ENCODE peak calls at places on chromosome 7, in nine cellular contexts. One of them, this sample, is unnamed.
A peak's percentile ranks its signal among the peaks of the same experiment; 100 is the strongest.

GRCh38 chr7:32870298-32870697 is 21.3 kb downstream of the KBTBD2 start:
- DNase-seq in GM12878: no peak
- DNase-seq in K562: no peak
- DNase-seq in adipocyte: no peak
- DNase-seq in BJ: no peak
- DNase-seq in MM.1S: no peak
- DNase-seq in endothelial cell of umbilical vein: no peak
- DNase-seq in bronchial epithelial cell: no peak
- DNase-seq in tibial nerve: no peak
- DNase-seq in this sample: no peak

GRCh38 chr7:131164025-131164899 is 163.4 kb upstream of the MKLN1 start:
- DNase-seq in GM12878: no peak
- DNase-seq in K562: no peak
- DNase-seq in adipocyte: peak; percentile 87
- DNase-seq in BJ: peak; percentile 88
- DNase-seq in MM.1S: no peak
- DNase-seq in endothelial cell of umbilical vein: peak; percentile 11
- DNase-seq in bronchial epithelial cell: peak; percentile 96
- DNase-seq in tibial nerve: no peak
- DNase-seq in this sample: peak; percentile 30

GRCh38 chr7:121313793-121314676 is 14.8 kb upstream of the WNT16 start:
- DNase-seq in GM12878: peak; percentile 50
- DNase-seq in K562: no peak
- DNase-seq in adipocyte: peak; percentile 73
- DNase-seq in BJ: peak; percentile 19
- DNase-seq in MM.1S: peak; percentile 88
- DNase-seq in endothelial cell of umbilical vein: no peak
- DNase-seq in bronchial epithelial cell: peak; percentile 18
- DNase-seq in tibial nerve: no peak
- DNase-seq in this sample: peak; percentile 25

GRCh38 chr7:107043916-107044346 is 574 bp upstream of the PRKAR2B start:
- DNase-seq in GM12878: no peak
- DNase-seq in K562: no peak
- DNase-seq in adipocyte: no peak
- DNase-seq in BJ: no peak
- DNase-seq in MM.1S: no peak
- DNase-seq in endothelial cell of umbilical vein: no peak
- DNase-seq in bronchial epithelial cell: no peak
- DNase-seq in tibial nerve: no peak
- DNase-seq in this sample: no peak

GRCh38 chr7:4837814-4838625 is 23.8 kb downstream of the PAPOLB start:
- DNase-seq in GM12878: no peak
- DNase-seq in K562: no peak
- DNase-seq in adipocyte: no peak
- DNase-seq in BJ: no peak
- DNase-seq in MM.1S: no peak
- DNase-seq in endothelial cell of umbilical vein: no peak
- DNase-seq in bronchial epithelial cell: no peak
- DNase-seq in tibial nerve: no peak
- DNase-seq in this sample: no peak

GRCh38 chr7:141674201-141674671 is 27.7 kb downstream of the DENND11 start:
- DNase-seq in GM12878: no peak
- DNase-seq in K562: no peak
- DNase-seq in adipocyte: no peak
- DNase-seq in BJ: no peak
- DNase-seq in MM.1S: no peak
- DNase-seq in endothelial cell of umbilical vein: peak; percentile 97
- DNase-seq in bronchial epithelial cell: peak; percentile 86
- DNase-seq in tibial nerve: no peak
- DNase-seq in this sample: no peak

GRCh38 chr7:98133181-98133580 is 26.5 kb downstream of the LMTK2 start:
- DNase-seq in GM12878: peak; percentile 63
- DNase-seq in K562: peak; percentile 80
- DNase-seq in adipocyte: no peak
- DNase-seq in BJ: no peak
- DNase-seq in MM.1S: peak; percentile 91
- DNase-seq in endothelial cell of umbilical vein: no peak
- DNase-seq in bronchial epithelial cell: peak; percentile 21
- DNase-seq in tibial nerve: no peak
- DNase-seq in this sample: no peak

GRCh38 chr7:344608-344994 is 54.6 kb downstream of the FOXL3 start:
- DNase-seq in GM12878: no peak
- DNase-seq in K562: no peak
- DNase-seq in adipocyte: no peak
- DNase-seq in BJ: no peak
- DNase-seq in MM.1S: no peak
- DNase-seq in endothelial cell of umbilical vein: no peak
- DNase-seq in bronchial epithelial cell: no peak
- DNase-seq in tibial nerve: no peak
- DNase-seq in this sample: no peak

GRCh38 chr7:20783716-20784310 is 2.9 kb downstream of the SP8 start:
- DNase-seq in GM12878: no peak
- DNase-seq in K562: no peak
- DNase-seq in adipocyte: peak; percentile 48
- DNase-seq in BJ: no peak
- DNase-seq in MM.1S: no peak
- DNase-seq in endothelial cell of umbilical vein: peak; percentile 36
- DNase-seq in bronchial epithelial cell: no peak
- DNase-seq in tibial nerve: no peak
- DNase-seq in this sample: no peak

GRCh38 chr7:128941946-128942526 is 4.3 kb downstream of the IRF5 start:
- DNase-seq in GM12878: no peak
- DNase-seq in K562: no peak
- DNase-seq in adipocyte: no peak
- DNase-seq in BJ: no peak
- DNase-seq in MM.1S: no peak
- DNase-seq in endothelial cell of umbilical vein: no peak
- DNase-seq in bronchial epithelial cell: no peak
- DNase-seq in tibial nerve: no peak
- DNase-seq in this sample: no peak

GRCh38 chr7:130180571-130180971 is 24.6 kb downstream of the TMEM209 start:
- DNase-seq in GM12878: no peak
- DNase-seq in K562: no peak
- DNase-seq in adipocyte: no peak
- DNase-seq in BJ: no peak
- DNase-seq in MM.1S: no peak
- DNase-seq in endothelial cell of umbilical vein: no peak
- DNase-seq in bronchial epithelial cell: peak; percentile 54
- DNase-seq in tibial nerve: no peak
- DNase-seq in this sample: no peak

GRCh38 chr7:127680983-127681382 is 29.0 kb downstream of the SND1 start:
- DNase-seq in GM12878: no peak
- DNase-seq in K562: no peak
- DNase-seq in adipocyte: no peak
- DNase-seq in BJ: no peak
- DNase-seq in MM.1S: no peak
- DNase-seq in endothelial cell of umbilical vein: no peak
- DNase-seq in bronchial epithelial cell: no peak
- DNase-seq in tibial nerve: no peak
- DNase-seq in this sample: no peak

GRCh38 chr7:102439963-102440795 is 6.8 kb downstream of the ORAI2 start:
- DNase-seq in GM12878: no peak
- DNase-seq in K562: peak; percentile 88
- DNase-seq in adipocyte: peak; percentile 87
- DNase-seq in BJ: peak; percentile 19
- DNase-seq in MM.1S: no peak
- DNase-seq in endothelial cell of umbilical vein: peak; percentile 93
- DNase-seq in bronchial epithelial cell: peak; percentile 77
- DNase-seq in tibial nerve: no peak
- DNase-seq in this sample: peak; percentile 63

GRCh38 chr7:102985176-102985783 is 72.5 kb downstream of the LRRC17 start:
- DNase-seq in GM12878: no peak
- DNase-seq in K562: no peak
- DNase-seq in adipocyte: peak; percentile 34
- DNase-seq in BJ: no peak
- DNase-seq in MM.1S: no peak
- DNase-seq in endothelial cell of umbilical vein: peak; percentile 39
- DNase-seq in bronchial epithelial cell: peak; percentile 8
- DNase-seq in tibial nerve: no peak
- DNase-seq in this sample: no peak

GRCh38 chr7:143318661-143319060 is 2.8 kb downstream of the CLCN1 start:
- DNase-seq in GM12878: no peak
- DNase-seq in K562: no peak
- DNase-seq in adipocyte: peak; percentile 81
- DNase-seq in BJ: no peak
- DNase-seq in MM.1S: no peak
- DNase-seq in endothelial cell of umbilical vein: no peak
- DNase-seq in bronchial epithelial cell: peak; percentile 97
- DNase-seq in tibial nerve: peak; percentile 21
- DNase-seq in this sample: no peak

DNA sequence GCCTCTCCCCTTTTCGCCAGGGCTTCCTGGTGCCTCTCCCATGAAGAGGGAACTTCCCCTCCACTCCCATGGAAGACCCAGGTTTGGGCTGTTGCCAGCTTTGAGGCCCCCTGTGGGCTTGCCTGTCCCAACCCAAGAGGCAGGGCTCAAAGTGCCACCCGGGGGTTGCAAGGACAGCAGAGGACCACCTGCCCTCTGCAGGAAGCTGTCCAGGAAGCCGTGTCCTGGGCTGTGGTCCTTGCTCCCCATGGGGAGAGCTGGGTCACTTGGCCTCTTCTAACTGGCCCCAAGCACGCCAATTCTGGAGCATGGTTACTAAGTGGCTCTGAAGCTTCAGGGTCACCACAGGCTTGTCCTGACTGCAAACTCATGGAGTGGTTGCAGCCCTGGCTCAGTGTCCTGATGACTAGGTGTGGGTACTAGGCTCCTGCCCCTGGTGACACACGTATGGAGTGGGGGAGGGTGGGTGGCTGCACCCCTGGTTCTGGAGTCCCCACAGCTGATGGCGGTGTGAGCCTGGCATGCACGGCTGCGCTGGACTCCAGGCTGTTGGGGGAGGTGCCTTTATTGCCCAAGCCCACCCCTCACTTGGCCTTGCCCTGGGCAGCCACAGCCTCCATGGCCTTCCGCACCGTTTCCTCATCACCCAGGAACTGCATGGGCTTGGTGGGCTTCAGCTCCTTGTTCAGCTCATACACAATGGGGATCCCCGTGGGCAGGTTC is 3.0 kb downstream of the PGAM2 start:
- DNase-seq in GM12878: no peak
- DNase-seq in K562: no peak
- DNase-seq in adipocyte: no peak
- DNase-seq in BJ: no peak
- DNase-seq in MM.1S: no peak
- DNase-seq in endothelial cell of umbilical vein: no peak
- DNase-seq in bronchial epithelial cell: no peak
- DNase-seq in tibial nerve: no peak
- DNase-seq in this sample: no peak
- H3K36me3 ChIP-seq in GM12878: peaks cover 34% of the 10 kb centered on the region
- H3K36me3 ChIP-seq in K562: peaks cover 46% of the 10 kb centered on the region
- H3K36me3 ChIP-seq in adipocyte: peaks cover 49% of the 10 kb centered on the region
- H3K36me3 ChIP-seq in BJ: peaks cover 38% of the 10 kb centered on the region
- H3K36me3 ChIP-seq in MM.1S: no peaks in the 10 kb centered on the region
- H3K36me3 ChIP-seq in endothelial cell of umbilical vein: peaks cover 38% of the 10 kb centered on the region
- H3K36me3 ChIP-seq in bronchial epithelial cell: peaks cover 28% of the 10 kb centered on the region
- H3K36me3 ChIP-seq in tibial nerve: peaks cover 54% of the 10 kb centered on the region
- H3K36me3 ChIP-seq in this sample: peaks cover 46% of the 10 kb centered on the region

GRCh38 chr7:44969701-44970494 is 8.9 kb downstream of the MYO1G start:
- DNase-seq in GM12878: no peak
- DNase-seq in K562: no peak
- DNase-seq in adipocyte: no peak
- DNase-seq in BJ: no peak
- DNase-seq in MM.1S: no peak
- DNase-seq in endothelial cell of umbilical vein: no peak
- DNase-seq in bronchial epithelial cell: no peak
- DNase-seq in tibial nerve: no peak
- DNase-seq in this sample: no peak

GRCh38 chr7:44971188-44971907 is 7.5 kb downstream of the MYO1G start:
- DNase-seq in GM12878: no peak
- DNase-seq in K562: no peak
- DNase-seq in adipocyte: no peak
- DNase-seq in BJ: no peak
- DNase-seq in MM.1S: no peak
- DNase-seq in endothelial cell of umbilical vein: no peak
- DNase-seq in bronchial epithelial cell: no peak
- DNase-seq in tibial nerve: no peak
- DNase-seq in this sample: no peak

GRCh38 chr7:44971991-44972441 is 6.8 kb downstream of the MYO1G start:
- DNase-seq in GM12878: no peak
- DNase-seq in K562: no peak
- DNase-seq in adipocyte: no peak
- DNase-seq in BJ: no peak
- DNase-seq in MM.1S: no peak
- DNase-seq in endothelial cell of umbilical vein: no peak
- DNase-seq in bronchial epithelial cell: peak; percentile 38
- DNase-seq in tibial nerve: no peak
- DNase-seq in this sample: no peak

GRCh38 chr7:44969049-44969700 is 9.6 kb downstream of the MYO1G start:
- DNase-seq in GM12878: no peak
- DNase-seq in K562: no peak
- DNase-seq in adipocyte: no peak
- DNase-seq in BJ: no peak
- DNase-seq in MM.1S: no peak
- DNase-seq in endothelial cell of umbilical vein: no peak
- DNase-seq in bronchial epithelial cell: no peak
- DNase-seq in tibial nerve: no peak
- DNase-seq in this sample: no peak

GRCh38 chr7:44970521-44971051 is 8.2 kb downstream of the MYO1G start:
- DNase-seq in GM12878: no peak
- DNase-seq in K562: no peak
- DNase-seq in adipocyte: no peak
- DNase-seq in BJ: no peak
- DNase-seq in MM.1S: no peak
- DNase-seq in endothelial cell of umbilical vein: no peak
- DNase-seq in bronchial epithelial cell: no peak
- DNase-seq in tibial nerve: no peak
- DNase-seq in this sample: no peak
- H3K36me3 ChIP-seq in GM12878: peaks cover 59% of the 10 kb centered on the region
- H3K36me3 ChIP-seq in K562: no peaks in the 10 kb centered on the region
- H3K36me3 ChIP-seq in adipocyte: no peaks in the 10 kb centered on the region
- H3K36me3 ChIP-seq in BJ: no peaks in the 10 kb centered on the region
- H3K36me3 ChIP-seq in MM.1S: no peaks in the 10 kb centered on the region
- H3K36me3 ChIP-seq in endothelial cell of umbilical vein: no peaks in the 10 kb centered on the region
- H3K36me3 ChIP-seq in bronchial epithelial cell: no peaks in the 10 kb centered on the region
- H3K36me3 ChIP-seq in tibial nerve: peaks cover 8% of the 10 kb centered on the region
- H3K36me3 ChIP-seq in this sample: no peaks in the 10 kb centered on the region

DNA sequence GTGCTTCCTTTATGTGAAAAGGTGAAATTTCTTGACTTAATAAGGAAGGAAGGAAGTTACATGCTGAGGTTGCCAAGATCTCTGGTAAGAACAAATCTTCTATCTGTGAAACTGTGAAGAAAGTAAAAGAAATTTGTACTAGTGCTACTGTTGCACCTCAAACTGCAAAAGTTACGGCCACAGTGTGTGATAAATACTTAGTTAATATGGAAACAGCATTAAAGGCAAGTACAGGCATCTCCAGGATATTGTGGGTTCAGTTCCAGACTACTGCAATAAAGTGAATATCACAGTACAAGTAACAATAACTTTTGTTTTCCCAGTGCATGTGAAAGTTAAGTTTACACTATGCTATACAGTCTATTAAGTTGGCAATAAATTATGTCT is 22.8 kb upstream of the ZNF282 start:
- DNase-seq in GM12878: no peak
- DNase-seq in K562: no peak
- DNase-seq in adipocyte: no peak
- DNase-seq in BJ: no peak
- DNase-seq in MM.1S: no peak
- DNase-seq in endothelial cell of umbilical vein: no peak
- DNase-seq in bronchial epithelial cell: no peak
- DNase-seq in tibial nerve: no peak
- DNase-seq in this sample: no peak
- H3K36me3 ChIP-seq in GM12878: peaks cover 8% of the 10 kb centered on the region
- H3K36me3 ChIP-seq in K562: peaks cover 83% of the 10 kb centered on the region
- H3K36me3 ChIP-seq in adipocyte: peaks cover 79% of the 10 kb centered on the region
- H3K36me3 ChIP-seq in BJ: peaks cover 5% of the 10 kb centered on the region
- H3K36me3 ChIP-seq in MM.1S: peaks cover 7% of the 10 kb centered on the region
- H3K36me3 ChIP-seq in endothelial cell of umbilical vein: peaks cover 7% of the 10 kb centered on the region
- H3K36me3 ChIP-seq in bronchial epithelial cell: peaks cover 13% of the 10 kb centered on the region
- H3K36me3 ChIP-seq in tibial nerve: peaks cover 85% of the 10 kb centered on the region
- H3K36me3 ChIP-seq in this sample: peaks cover 75% of the 10 kb centered on the region

GRCh38 chr7:93133020-93133419 is 15.2 kb downstream of the SAMD9L start:
- DNase-seq in GM12878: no peak
- DNase-seq in K562: no peak
- DNase-seq in adipocyte: no peak
- DNase-seq in BJ: no peak
- DNase-seq in MM.1S: no peak
- DNase-seq in endothelial cell of umbilical vein: peak; percentile 23
- DNase-seq in bronchial epithelial cell: no peak
- DNase-seq in tibial nerve: no peak
- DNase-seq in this sample: no peak
- H3K36me3 ChIP-seq in GM12878: no peaks in the 10 kb centered on the region
- H3K36me3 ChIP-seq in K562: no peaks in the 10 kb centered on the region
- H3K36me3 ChIP-seq in adipocyte: peaks cover 24% of the 10 kb centered on the region
- H3K36me3 ChIP-seq in BJ: no peaks in the 10 kb centered on the region
- H3K36me3 ChIP-seq in MM.1S: peaks cover 29% of the 10 kb centered on the region
- H3K36me3 ChIP-seq in endothelial cell of umbilical vein: peaks cover 2% of the 10 kb centered on the region
- H3K36me3 ChIP-seq in bronchial epithelial cell: no peaks in the 10 kb centered on the region
- H3K36me3 ChIP-seq in tibial nerve: peaks cover 46% of the 10 kb centered on the region
- H3K36me3 ChIP-seq in this sample: no peaks in the 10 kb centered on the region

This sample was measured in HAP-1.